ENCODE peak calls at places on chromosomes 1 and 21, in five cellular contexts. O is GM12878, L is HepG2, E is SK-N-SH, I is K562. W is an unnamed sample.
A peak's percentile ranks its signal among the peaks of the same experiment; 100 is the strongest.

GRCh38 chr1:77039739-77040138 is 172.5 kb downstream of the ST6GALNAC5 start:
- DNase-seq in O (no peak), L (no peak), E (no peak), I (no peak), W (no peak)

GRCh38 chr1:67561704-67562113 is 123.3 kb upstream of the GADD45A start:
- DNase-seq in O (peak; percentile 24), L (peak; percentile 74), E (peak; percentile 84), I (peak; percentile 78), W (peak; percentile 94)

GRCh38 chr1:24878775-24879742 is 51.0 kb downstream of the RUNX3 start:
- DNase-seq in O (no peak), L (peak; percentile 51), E (no peak), I (no peak), W (no peak)

GRCh38 chr1:169005776-169006175 is 100.7 kb upstream of the ATP1B1 start:
- DNase-seq in O (no peak), L (no peak), E (no peak), I (no peak), W (no peak)

GRCh38 chr21:45022736-45023135 is 51.6 kb upstream of the ADARB1 start:
- DNase-seq in O (no peak), L (no peak), E (no peak), I (no peak), W (no peak)

GRCh38 chr21:33402011-33402979 is 918 bp upstream of the IFNGR2 start:
- DNase-seq in O (no peak), L (no peak), E (peak; percentile 78), I (no peak), W (no peak)

GRCh38 chr1:28456078-28456477 is 49.8 kb upstream of the RCC1 start:
- DNase-seq in O (no peak), L (no peak), E (no peak), I (no peak), W (no peak)

GRCh38 chr1:89360716-89361115 is 3.1 kb upstream of the GBP6 start:
- DNase-seq in O (no peak), L (no peak), E (no peak), I (no peak), W (no peak)

GRCh38 chr1:203931953-203932352 is 70.6 kb downstream of the SNRPE start:
- DNase-seq in O (no peak), L (no peak), E (no peak), I (no peak), W (no peak)

GRCh38 chr1:8152731-8153702 is 126.9 kb upstream of the ERRFI1 start:
- DNase-seq in O (no peak), L (no peak), E (no peak), I (no peak), W (no peak)

GRCh38 chr1:232635778-232636356 is 5.9 kb upstream of the SIPA1L2 start:
- DNase-seq in O (no peak), L (peak; percentile 23), E (peak; percentile 60), I (peak; percentile 54), W (peak; percentile 53)

GRCh38 chr21:44378646-44379581 is 25.5 kb downstream of the TRPM2 start:
- DNase-seq in O (no peak), L (no peak), E (peak; percentile 20), I (no peak), W (no peak)

GRCh38 chr1:90045853-90046563 is 51.1 kb downstream of the ZNF326 start:
- DNase-seq in O (no peak), L (peak; percentile 11), E (peak; percentile 39), I (peak; percentile 37), W (peak; percentile 43)

GRCh38 chr1:222424826-222425225 is 123.1 kb downstream of the HHIPL2 start:
- DNase-seq in O (no peak), L (no peak), E (no peak), I (no peak), W (no peak)
- TF ChIP-seq FOXM1 in O (no peak), L (no peak), E (no peak), I (no peak), W (no peak)

DNA sequence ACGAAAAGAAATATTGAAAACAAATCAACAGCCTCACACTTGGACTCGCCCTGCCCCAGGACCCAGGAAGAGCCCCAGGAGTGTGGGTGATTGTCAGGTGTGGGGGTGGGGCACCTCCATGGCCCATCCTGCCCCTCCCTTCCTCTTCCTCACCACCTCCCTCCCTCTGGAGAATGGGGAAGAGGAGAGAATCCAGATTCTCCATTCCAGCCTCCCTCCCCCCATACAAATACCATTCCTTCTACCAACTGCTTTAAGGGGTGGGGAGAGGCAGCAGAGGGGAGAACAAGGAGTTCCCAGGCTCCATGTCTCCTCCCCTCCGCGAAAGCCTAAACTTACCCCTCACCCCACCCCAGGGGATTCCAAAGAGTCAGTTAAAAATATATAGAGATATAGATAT is 36.7 kb downstream of the MEF2D start:
- DNase-seq in O (no peak), L (no peak), E (peak; percentile 3), I (no peak), W (no peak)
- TF ChIP-seq FOXM1 in O (no peak), L (no peak), E (no peak), I (no peak), W (no peak)

DNA sequence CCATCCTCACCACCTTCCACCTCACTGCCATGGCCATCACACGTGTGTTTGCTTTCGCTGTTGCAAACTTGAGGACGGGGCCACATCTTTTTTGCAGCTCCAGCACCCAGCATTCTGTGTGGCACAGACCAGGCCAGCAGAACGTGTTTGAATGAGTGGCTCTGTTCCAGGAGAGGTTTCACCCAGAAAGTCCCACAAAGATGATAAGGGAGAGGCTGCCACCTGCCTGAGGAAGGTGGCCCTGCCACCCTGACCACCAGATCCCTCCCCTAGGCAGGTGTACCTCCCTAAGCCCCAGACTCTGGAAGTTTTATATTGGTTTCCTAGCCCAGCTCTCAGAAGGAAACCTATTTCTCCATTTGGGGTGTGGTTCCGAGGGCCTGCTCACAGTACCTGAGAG is 252.1 kb downstream of the KAZN start:
- DNase-seq in O (no peak), L (no peak), E (no peak), I (peak; percentile 36), W (no peak)
- TF ChIP-seq FOXM1 in O (no peak), L (no peak), E (no peak), I (no peak), W (no peak)

GRCh38 chr1:20410555-20410954 is 75.5 kb downstream of the CAMK2N1 start:
- DNase-seq in O (no peak), L (no peak), E (peak; percentile 38), I (peak; percentile 63), W (no peak)

GRCh38 chr1:20411196-20411980 is 74.6 kb downstream of the CAMK2N1 start:
- DNase-seq in O (no peak), L (no peak), E (no peak), I (no peak), W (no peak)

GRCh38 chr1:20413791-20414140 is 72.2 kb downstream of the CAMK2N1 start:
- DNase-seq in O (no peak), L (no peak), E (no peak), I (no peak), W (no peak)

GRCh38 chr1:20409971-20410370 is 76.0 kb downstream of the CAMK2N1 start:
- DNase-seq in O (no peak), L (no peak), E (no peak), I (no peak), W (no peak)

DNA sequence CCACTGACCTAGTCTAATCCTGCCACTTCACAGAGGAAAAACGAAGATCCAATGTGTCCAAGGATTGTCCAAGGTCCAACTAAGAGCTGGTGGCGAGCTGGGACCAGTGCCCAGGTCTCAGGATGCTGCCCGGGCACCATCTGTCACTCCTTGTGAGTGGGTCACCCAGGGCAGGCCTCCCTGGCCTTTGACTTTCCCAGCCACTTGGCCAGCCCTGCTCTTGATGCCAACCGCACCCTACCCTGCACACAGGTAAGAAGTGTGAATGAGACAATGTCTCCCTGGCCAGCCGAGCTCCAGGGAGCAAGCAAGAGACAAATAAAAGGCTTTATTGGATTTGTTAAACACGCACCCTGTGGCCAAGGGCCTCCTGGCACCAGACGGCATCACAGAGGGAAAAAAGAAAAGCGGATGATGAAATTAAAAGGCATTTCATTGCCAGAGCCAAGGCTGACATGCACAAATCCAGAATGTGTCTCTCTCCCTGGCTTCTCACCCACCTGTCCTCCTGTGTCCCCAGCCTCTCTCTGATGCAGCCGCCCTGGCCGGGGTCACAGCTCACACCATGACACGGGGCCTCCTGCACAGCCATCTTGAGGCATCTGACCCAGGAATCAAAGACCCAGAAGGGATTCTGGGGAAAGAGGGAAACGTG is 72.7 kb downstream of the CAMK2N1 start:
- DNase-seq in O (no peak), L (no peak), E (no peak), I (no peak), W (no peak)
- TF ChIP-seq FOXM1 in O (no peak), L (no peak), E (no peak), I (no peak), W (no peak)

GRCh38 chr1:94535879-94536278 is 5.7 kb downstream of the F3 start:
- DNase-seq in O (no peak), L (no peak), E (no peak), I (no peak), W (no peak)
- TF ChIP-seq FOXM1 in O (no peak), L (no peak), E (no peak), I (no peak), W (no peak)

DNA sequence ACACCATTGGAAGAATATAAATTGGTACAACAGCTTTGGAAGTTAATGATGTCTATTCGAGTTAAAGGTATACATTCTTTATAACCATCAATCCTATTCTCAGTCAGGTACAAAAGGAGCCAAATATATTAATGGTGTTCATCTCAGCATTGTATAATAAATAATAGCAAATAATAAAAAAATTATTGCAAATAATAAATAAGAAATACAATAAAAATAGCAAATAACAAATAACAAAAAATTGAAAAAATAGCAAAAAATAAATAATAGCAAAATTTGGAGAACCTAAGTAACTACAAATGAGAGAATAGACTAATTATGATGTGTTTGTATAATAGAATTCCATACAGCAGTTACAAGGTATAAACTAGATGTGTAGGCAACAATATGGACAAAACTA is 25.6 kb upstream of the NRIP1 start:
- DNase-seq in O (no peak), L (no peak), E (no peak), I (no peak), W (no peak)
- TF ChIP-seq FOXM1 in O (no peak), L (no peak), E (no peak), I (no peak), W (no peak)

GRCh38 chr1:243508303-243508713 is 252.5 kb downstream of the SDCCAG8 start:
- DNase-seq in O (no peak), L (no peak), E (no peak), I (peak; percentile 9), W (no peak)
- TF ChIP-seq FOXM1 in O (no peak), L (no peak), E (no peak), I (no peak), W (no peak)

GRCh38 chr1:43742026-43742425 is 34.7 kb downstream of the ST3GAL3 start:
- DNase-seq in O (no peak), L (no peak), E (no peak), I (no peak), W (no peak)

GRCh38 chr1:43732132-43732531 is 24.8 kb downstream of the ST3GAL3 start:
- DNase-seq in O (no peak), L (no peak), E (no peak), I (peak; percentile 51), W (no peak)

DNA sequence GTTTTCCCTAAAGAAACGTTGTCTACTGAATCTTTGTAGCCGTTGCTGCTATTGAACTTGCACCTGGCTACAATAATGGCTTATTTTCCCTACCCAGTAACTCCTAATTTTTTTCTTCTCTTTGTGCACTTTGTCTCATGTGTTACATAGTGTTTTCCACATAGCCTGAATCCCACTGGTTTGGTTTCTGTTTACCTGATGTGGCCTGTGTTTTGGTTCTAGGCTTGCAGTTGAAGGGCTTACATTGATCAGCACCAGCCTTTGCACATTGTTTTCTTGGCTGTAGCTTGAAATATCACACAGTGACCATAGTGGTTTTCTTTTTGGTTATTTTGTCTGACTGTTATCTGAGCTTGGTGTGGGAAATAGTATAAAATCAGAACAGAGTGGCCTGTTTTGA is 29.5 kb downstream of the ST3GAL3 start:
- DNase-seq in O (no peak), L (no peak), E (no peak), I (no peak), W (no peak)
- TF ChIP-seq FOXM1 in O (no peak), L (no peak), E (no peak), I (no peak), W (no peak)

W was measured in HEK293T.